ENCODE peak calls at places on chromosomes 6 and 20, in four cellular contexts. I is tibial nerve, B is stomach, Y is A549. M is an unnamed sample.

GRCh38 chr6:40131675-40132074 is 197.4 kb upstream of the MOCS1 start:
- DNase-seq in B (no peak), I (no peak), Y (no peak), M (no peak)

GRCh38 chr6:54236984-54237383 is 71.3 kb upstream of the TINAG start:
- DNase-seq in I (no peak), B (no peak), Y (no peak), M (no peak)

GRCh38 chr6:1594495-1595200 is 15.1 kb upstream of the FOXC1 start:
- DNase-seq in I (no peak), Y (no peak), B (no peak), M (no peak)

GRCh38 chr6:45254242-45254641 is 73.9 kb upstream of the RUNX2 start:
- DNase-seq in I (no peak), Y (no peak), B (no peak), M (no peak)

GRCh38 chr6:15879372-15880261 is 216.8 kb upstream of the DTNBP1 start:
- DNase-seq in Y (no peak), B (peak; percentile 39), I (peak; percentile 46), M (peak; percentile 57)

GRCh38 chr6:128598561-128598960 is 78.2 kb upstream of the PTPRK start:
- DNase-seq in B (no peak), I (no peak), Y (no peak), M (no peak)

GRCh38 chr20:47703748-47704147 is 81.5 kb downstream of the SULF2 start:
- DNase-seq in I (no peak), B (no peak), Y (no peak), M (no peak)

GRCh38 chr6:107114872-107115694 is at the start of gene BEND3:
- DNase-seq in I (no peak), Y (no peak), B (peak; percentile 32), M (peak; percentile 27)

GRCh38 chr20:17966432-17967312 is 1.9 kb downstream of the SNX5 start:
- DNase-seq in B (no peak), Y (peak; percentile 64), I (no peak), M (no peak)

GRCh38 chr6:105920071-105920470 is 166.1 kb upstream of the PRDM1 start:
- DNase-seq in B (no peak), I (no peak), Y (no peak), M (no peak)

GRCh38 chr6:43391448-43392031 is 22.1 kb upstream of the ZNF318 start:
- DNase-seq in B (no peak), I (no peak), Y (no peak), M (no peak)

GRCh38 chr6:158869010-158869603 is 49.9 kb upstream of the EZR start:
- DNase-seq in Y (peak; percentile 47), B (no peak), I (no peak), M (peak; percentile 82)

GRCh38 chr6:3383525-3383924 is 73.3 kb downstream of the SLC22A23 start:
- DNase-seq in B (peak; percentile 63), Y (no peak), I (peak; percentile 69), M (peak; percentile 70)

GRCh38 chr6:135006386-135006914 is 48.2 kb downstream of the HBS1L start:
- DNase-seq in I (no peak), Y (no peak), B (no peak), M (no peak)

GRCh38 chr20:57203204-57203603 is 63.2 kb downstream of the BMP7 start:
- DNase-seq in B (no peak), Y (no peak), I (no peak), M (no peak)

GRCh38 chr6:164021589-164022290 is 607.2 kb downstream of the QKI start:
- DNase-seq in B (no peak), I (no peak), Y (no peak), M (no peak)

GRCh38 chr20:26209171-26209941 is 512.7 kb upstream of the ZNF337 start:
- DNase-seq in I (no peak), B (no peak), Y (no peak), M (no peak)

GRCh38 chr6:88532241-88532860 is 366.2 kb upstream of the CNR1 start:
- DNase-seq in Y (no peak), I (no peak), B (no peak), M (no peak)

GRCh38 chr20:22512911-22513489 is 71.4 kb downstream of the FOXA2 start:
- DNase-seq in B (no peak), Y (no peak), I (no peak), M (no peak)

GRCh38 chr6:158686311-158686710 is 36.5 kb downstream of the SYTL3 start:
- DNase-seq in B (no peak), I (no peak), Y (no peak), M (no peak)

GRCh38 chr20:50371878-50372769 is 138.1 kb upstream of the PTPN1 start:
- DNase-seq in B (no peak), Y (no peak), I (no peak), M (no peak)

GRCh38 chr20:431012-431904 is 23.2 kb downstream of the RBCK1 start:
- DNase-seq in I (peak; percentile 34), Y (peak; percentile 94), B (peak; percentile 77), M (peak; percentile 81)

DNA sequence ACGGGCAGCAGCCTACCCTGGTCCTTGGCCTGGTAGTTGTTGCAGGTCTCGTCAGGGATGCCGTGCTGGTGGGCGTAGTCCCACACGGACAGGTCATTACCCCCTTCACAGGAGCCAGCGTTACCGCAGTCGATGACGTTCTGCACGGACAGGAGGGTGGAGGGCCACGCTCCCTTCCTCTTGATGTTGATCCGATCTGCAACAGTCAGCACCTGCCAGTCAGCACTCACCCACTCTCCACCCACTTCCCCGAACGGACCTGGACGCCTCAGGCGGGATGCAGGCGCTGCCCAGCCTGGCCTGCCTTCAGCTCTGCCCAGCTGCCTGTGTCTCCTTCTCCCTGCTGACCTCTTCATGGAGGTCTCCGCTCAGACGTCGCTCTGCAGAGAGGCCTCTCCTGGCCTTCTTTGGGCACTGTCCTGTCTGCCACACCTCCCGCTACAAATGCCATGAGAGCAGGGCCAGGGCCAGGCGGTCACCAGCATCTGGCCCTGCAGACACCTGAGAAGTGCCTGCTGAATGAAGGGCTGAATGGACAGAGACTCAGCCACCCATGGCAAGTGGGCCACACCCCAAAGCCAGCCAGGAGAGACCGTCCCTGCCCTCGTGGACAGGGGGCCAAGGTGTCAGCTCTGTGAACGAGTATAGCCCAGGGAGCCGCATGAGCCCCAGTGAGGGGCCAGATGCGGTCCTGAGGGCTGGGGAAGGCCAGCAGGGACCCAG is 5.4 kb downstream of the CTSZ start:
- DNase-seq in I (no peak), Y (no peak), B (no peak), M (no peak)
- TF ChIP-seq POLR2A in I (no peak), Y (no peak), B (no peak), M (no peak)

DNA sequence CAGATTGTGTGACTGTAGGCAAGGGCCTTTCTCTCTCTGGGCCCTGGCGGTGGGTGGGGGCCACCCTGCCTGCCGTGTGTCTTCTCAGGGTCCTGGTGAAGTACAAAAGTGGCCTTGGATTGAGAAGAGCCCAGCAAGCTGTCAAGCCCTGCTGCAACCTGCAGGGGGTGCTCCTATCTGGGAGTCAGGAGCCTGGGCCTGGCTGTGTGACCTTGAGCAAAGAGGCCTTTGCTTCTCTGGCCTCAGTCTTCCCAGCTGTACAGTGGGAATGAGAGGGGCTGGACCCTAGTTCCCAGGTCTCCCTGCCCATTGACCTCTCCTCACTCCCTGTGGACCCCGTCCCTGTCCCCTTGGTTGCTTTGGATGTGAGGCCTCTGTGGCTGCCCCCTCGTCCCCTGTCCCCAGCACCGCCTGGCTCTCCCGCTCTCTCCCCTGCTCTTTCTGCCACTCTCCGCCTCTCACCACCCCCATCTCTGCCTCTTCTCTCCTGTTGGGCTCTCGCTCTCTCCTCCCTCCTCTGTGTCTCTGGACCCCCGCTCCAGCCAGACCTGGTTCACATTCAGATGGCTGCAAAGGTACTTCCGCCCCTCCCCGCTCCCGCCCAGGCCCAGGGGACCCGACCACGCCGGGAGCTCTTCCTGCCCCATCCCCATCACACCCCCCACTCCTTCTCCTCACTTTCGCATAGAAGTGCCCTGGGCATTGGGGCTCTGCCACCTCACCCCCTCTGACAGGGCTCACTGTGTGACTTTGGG is 46.7 kb downstream of the SRC start:
- DNase-seq in B (no peak), I (no peak), Y (no peak), M (no peak)
- H3K27ac ChIP-seq in B (no peak overlapping the region), I (no peak overlapping the region), Y (peak overlapping the region; percentile 84), M (peak overlapping the region; percentile 3)

GRCh38 chr20:23644159-23644558 is 6.4 kb upstream of the CST3 start:
- DNase-seq in B (no peak), Y (no peak), I (no peak), M (no peak)
- TF ChIP-seq POLR2A in B (no peak), Y (no peak), I (no peak), M (no peak)

DNA sequence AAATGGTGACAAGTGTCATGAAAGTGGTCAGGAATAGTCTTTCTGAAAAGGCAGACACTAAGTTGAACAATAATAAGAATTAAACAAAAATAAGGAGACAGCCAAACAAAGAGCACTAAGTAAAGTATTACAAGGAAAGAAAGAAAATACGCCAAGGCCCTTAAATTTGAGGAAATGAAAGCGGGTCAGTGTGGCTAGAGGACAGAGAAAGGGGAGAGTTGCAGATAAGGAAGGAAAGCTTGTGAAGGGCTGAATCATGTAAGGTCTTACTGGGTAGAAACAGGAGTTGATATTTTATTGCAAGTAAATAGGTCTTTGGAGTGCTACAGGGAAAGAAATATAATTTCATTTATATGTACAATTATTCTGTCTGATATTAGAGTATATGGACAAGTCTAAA is 732.1 kb downstream of the EPHA7 start:
- DNase-seq in Y (no peak), I (no peak), B (no peak), M (no peak)
- H3K27ac ChIP-seq in Y (no peak overlapping the region), I (no peak overlapping the region), B (no peak overlapping the region), M (no peak overlapping the region)

GRCh38 chr20:35277127-35277526 is 795 bp downstream of the MMP24OS start:
- DNase-seq in I (no peak), B (no peak), Y (no peak), M (no peak)

GRCh38 chr20:35276408-35276807 is 1.5 kb downstream of the MMP24OS start:
- DNase-seq in Y (no peak), I (no peak), B (no peak), M (peak; percentile 54)

GRCh38 chr20:35274172-35275092 is 3.5 kb downstream of the MMP24OS start:
- DNase-seq in Y (no peak), I (no peak), B (no peak), M (no peak)

GRCh38 chr20:35277531-35278395 is at the start of gene MMP24OS:
- DNase-seq in Y (peak; percentile 84), I (peak; percentile 82), B (peak; percentile 94), M (peak; percentile 92)

DNA sequence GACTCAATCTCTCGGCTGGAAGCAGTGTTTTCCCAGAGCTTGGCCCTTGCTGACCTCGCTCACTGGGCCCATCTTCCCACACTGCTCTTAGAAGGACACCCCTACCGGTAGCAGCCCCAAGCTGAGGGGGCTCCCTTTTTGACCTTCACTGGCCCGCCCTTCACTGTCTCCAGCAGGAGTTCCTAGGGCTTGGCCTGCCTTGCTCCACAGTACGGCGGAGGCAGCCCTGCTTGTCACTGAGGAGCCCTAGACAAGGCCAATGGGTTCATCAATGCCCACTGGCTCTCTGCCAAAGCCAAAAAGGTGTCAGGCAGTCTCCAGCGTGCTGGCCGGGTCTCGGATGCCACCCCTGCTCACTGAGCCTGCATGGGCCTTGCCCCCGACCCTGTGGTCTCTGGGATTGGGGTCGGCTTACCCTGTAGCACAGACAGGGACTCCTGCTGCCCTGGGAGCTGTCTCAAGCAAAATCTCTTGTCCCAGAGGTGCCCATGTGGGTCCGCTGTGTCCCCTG is 2.1 kb downstream of the MMP24OS start:
- DNase-seq in B (no peak), Y (no peak), I (no peak), M (peak; percentile 73)
- TF ChIP-seq POLR2A in B (no peak), Y (no peak), I (no peak), M (no peak)

M was measured in adrenal gland.